ENCODE peak calls at places on chromosomes 5 and 9, in six cellular contexts. F is neuronal stem cell, L is aorta, R is ovary, I is transverse colon, Y is PC-9. M is an unnamed sample. For H3K27me3, the result is how much of the 10 kb centered on the place peaks cover.

GRCh38 chr5:34959323-34959722 is 30.0 kb downstream of the DNAJC21 start:
- DNase-seq in I (no peak), Y (peak), F (no peak), R (no peak), L (no peak), M (no peak)

GRCh38 chr9:93231121-93231694 is 47.3 kb downstream of the WNK2 start:
- DNase-seq in L (peak), I (peak), R (no peak), Y (peak), F (no peak), M (no peak)

GRCh38 chr5:66015296-66015960 is 89.1 kb downstream of the ERBIN start:
- DNase-seq in Y (no peak), I (no peak), R (no peak), F (no peak), L (no peak), M (no peak)

GRCh38 chr5:1324719-1325190 is 20.1 kb downstream of the CLPTM1L start:
- DNase-seq in L (peak), R (peak), F (no peak), I (no peak), Y (no peak), M (no peak)

GRCh38 chr5:158471179-158471924 is 612.4 kb upstream of the CLINT1 start:
- DNase-seq in Y (no peak), R (no peak), F (no peak), L (no peak), I (no peak), M (no peak)

GRCh38 chr5:72790188-72790587 is 26.3 kb upstream of the TNPO1 start:
- DNase-seq in F (no peak), L (no peak), I (no peak), Y (no peak), R (no peak), M (no peak)

GRCh38 chr5:14265574-14265973 is 122.4 kb downstream of the TRIO start:
- DNase-seq in Y (peak), R (no peak), L (no peak), F (no peak), I (no peak), M (no peak)

GRCh38 chr5:54440456-54440893 is 15.0 kb upstream of the HSPB3 start:
- DNase-seq in R (no peak), F (no peak), Y (no peak), L (no peak), I (no peak), M (no peak)

GRCh38 chr5:157888814-157889532 is 30.0 kb upstream of the CLINT1 start:
- DNase-seq in Y (no peak), F (no peak), L (no peak), R (no peak), I (no peak), M (no peak)

GRCh38 chr5:14101922-14102321 is 41.2 kb upstream of the TRIO start:
- DNase-seq in Y (no peak), I (no peak), F (no peak), L (no peak), R (no peak), M (no peak)

GRCh38 chr9:124006448-124007156 is 5.0 kb upstream of the LHX2 start:
- DNase-seq in I (no peak), L (no peak), F (peak), R (no peak), Y (no peak), M (no peak)

GRCh38 chr9:124003636-124004349 is 7.8 kb upstream of the LHX2 start:
- DNase-seq in L (no peak), R (no peak), I (no peak), Y (no peak), F (no peak), M (no peak)

GRCh38 chr9:124007157-124007460 is 4.5 kb upstream of the LHX2 start:
- DNase-seq in R (no peak), L (no peak), Y (peak), F (peak), I (no peak), M (no peak)

GRCh38 chr9:124005372-124005771 is 6.2 kb upstream of the LHX2 start:
- DNase-seq in Y (no peak), I (no peak), F (peak), L (no peak), R (no peak), M (no peak)

GRCh38 chr9:124004608-124005007 is 7.0 kb upstream of the LHX2 start:
- DNase-seq in Y (no peak), I (no peak), R (no peak), L (no peak), F (no peak), M (no peak)
- H3K27me3 ChIP-seq in Y (under half), I (half or more), R (under half), L (under half), F (half or more), M (half or more)

GRCh38 chr5:133130387-133131118 is 78.7 kb downstream of the HSPA4 start:
- DNase-seq in L (no peak), F (no peak), Y (no peak), I (no peak), R (no peak), M (no peak)
- H3K4me3 ChIP-seq in L (no peak), F (no peak), Y (no peak), I (no peak), R (no peak), M (no peak)

DNA sequence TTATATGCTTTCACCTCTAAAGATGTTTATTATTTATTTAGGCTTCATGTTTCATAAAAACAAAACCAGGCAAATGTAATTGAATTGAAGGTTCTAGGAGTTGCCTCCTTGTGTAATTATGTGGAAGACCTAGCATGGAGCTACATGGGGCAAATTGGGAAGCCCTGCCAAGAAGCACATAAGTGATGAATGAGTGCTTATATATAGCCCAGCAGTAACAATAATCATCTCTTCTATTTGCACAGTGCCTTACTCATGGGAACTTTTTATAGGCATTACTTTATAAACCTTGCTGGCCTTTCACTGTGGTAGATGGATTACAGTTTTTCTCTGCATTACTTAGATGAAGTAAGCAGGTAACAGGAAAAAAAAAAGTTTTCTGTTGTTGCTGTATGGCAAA is 40.0 kb upstream of the GRAMD2B start:
- DNase-seq in L (no peak), Y (no peak), R (no peak), I (peak), F (no peak), M (no peak)
- H3K27me3 ChIP-seq in L (under half), Y (under half), R (under half), I (under half), F (under half), M (under half)

GRCh38 chr5:146447734-146448380 is 724 bp downstream of the TCERG1 start:
- DNase-seq in I (peak), R (no peak), Y (peak), F (no peak), L (no peak), M (no peak)

GRCh38 chr5:146448783-146449519 is 1.8 kb downstream of the TCERG1 start:
- DNase-seq in I (no peak), F (no peak), Y (no peak), R (no peak), L (no peak), M (no peak)

GRCh38 chr5:146446861-146447733 is at the start of gene TCERG1:
- DNase-seq in L (peak), I (peak), R (peak), Y (peak), F (peak), M (peak)

GRCh38 chr5:146451411-146451810 is 4.3 kb downstream of the TCERG1 start:
- DNase-seq in I (no peak), R (no peak), F (no peak), Y (no peak), L (no peak), M (no peak)
- H3K4me3 ChIP-seq in I (no peak), R (no peak), F (no peak), Y (no peak), L (no peak), M (no peak)

GRCh38 chr5:176846335-176847140 is 36.2 kb downstream of the UNC5A start:
- DNase-seq in F (no peak), Y (no peak), R (no peak), I (no peak), L (no peak), M (no peak)
- H3K27me3 ChIP-seq in F (half or more), Y (under half), R (under half), I (half or more), L (under half), M (under half)

GRCh38 chr9:6218099-6218502 is 2.5 kb downstream of the IL33 start:
- DNase-seq in F (no peak), I (no peak), L (no peak), Y (no peak), R (no peak), M (no peak)
- H3K4me3 ChIP-seq in F (no peak), I (no peak), L (peak), Y (peak), R (peak), M (no peak)

DNA sequence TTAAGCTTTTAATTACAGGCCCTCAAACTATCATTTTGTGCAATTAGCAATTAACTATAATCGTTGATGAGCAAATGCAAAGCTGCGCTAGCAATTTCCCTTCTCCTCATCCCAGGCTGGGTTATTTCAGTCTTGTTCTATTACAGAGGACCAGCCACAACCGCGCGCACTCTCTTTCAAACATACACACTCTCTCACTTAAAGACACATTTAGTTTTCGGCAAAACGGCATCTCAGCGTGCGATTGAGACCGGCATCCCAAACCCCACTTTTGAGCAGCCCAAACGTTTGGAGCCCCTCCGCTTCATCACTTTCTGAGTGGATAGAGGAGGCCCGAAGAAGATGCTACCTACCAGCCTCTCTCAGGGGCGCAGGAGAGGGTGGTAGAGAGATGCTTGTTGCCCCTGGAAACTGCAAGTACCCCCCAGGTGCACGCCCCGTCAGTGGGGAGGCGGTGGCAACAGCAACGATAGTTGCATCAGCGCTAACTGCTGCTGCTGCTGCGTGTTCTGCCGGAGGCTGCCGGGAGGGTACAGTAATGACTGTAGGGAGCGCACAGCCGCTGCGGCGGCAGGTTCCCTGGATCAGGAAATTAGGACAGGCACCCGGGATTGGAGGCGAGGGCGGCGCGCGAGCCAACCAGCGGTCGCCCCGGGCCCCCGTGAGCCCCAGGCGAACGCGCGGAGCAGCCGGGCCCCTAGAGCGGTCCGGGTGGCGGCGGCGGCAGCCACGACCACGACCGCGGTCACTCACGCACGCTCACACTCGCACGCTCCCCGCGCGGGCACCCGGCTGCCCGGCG is 510 bp upstream of the VLDLR start:
- DNase-seq in L (peak), R (peak), F (peak), Y (peak), I (peak), M (peak)
- H3K27me3 ChIP-seq in L (under half), R (under half), F (under half), Y (under half), I (under half), M (under half)

GRCh38 chr9:695252-695651 is 146.2 kb upstream of the DMRT1 start:
- DNase-seq in Y (no peak), F (no peak), L (no peak), I (no peak), R (no peak), M (no peak)
- H3K4me3 ChIP-seq in Y (no peak), F (no peak), L (no peak), I (no peak), R (no peak), M (no peak)

GRCh38 chr5:175821790-175822211 is 49.6 kb upstream of the CPLX2 start:
- DNase-seq in I (no peak), R (no peak), Y (peak), L (no peak), F (no peak), M (no peak)
- H3K27me3 ChIP-seq in I (under half), R (under half), Y (under half), L (under half), F (under half), M (under half)